ENCODE peak calls at places on chromosome 1, in seven cellular contexts. R is heart left ventricle; B is stimulated activated CD4-positive, alpha-beta T cell treated with anti-CD3 and anti-CD28 coated beads, Interleukin-4, amount 100 ng/mL, for 4 hours; H is LoVo; X is astrocyte; I is stimulated activated CD8-positive, alpha-beta memory T cell treated with anti-CD3 and anti-CD28 coated beads, Interleukin-12 subunit alpha, Interleukin-12 subunit beta, amount 100 ng/mL, for 1 hour; M is HCT116. S is an unnamed sample.

GRCh38 chr1:117796226-117796625 is 133.2 kb downstream of the GDAP2 start:
- DNase-seq in R (no peak), H (no peak), M (no peak), I (no peak), B (no peak), X (no peak), S (no peak)

GRCh38 chr1:248404024-248404423 is 1.2 kb downstream of the OR2T1 start:
- DNase-seq in I (no peak), M (peak), R (no peak), X (no peak), B (no peak), H (no peak), S (no peak)

GRCh38 chr1:222189218-222189617 is 358.7 kb downstream of the HHIPL2 start:
- DNase-seq in M (no peak), R (no peak), H (no peak), X (no peak), B (no peak), I (no peak), S (no peak)

GRCh38 chr1:168743001-168743400 is 14.0 kb upstream of the DPT start:
- DNase-seq in I (no peak), B (no peak), X (no peak), M (no peak), H (no peak), R (no peak), S (no peak)

GRCh38 chr1:86965012-86965826 is 50.8 kb downstream of the HS2ST1 start:
- DNase-seq in R (no peak), M (peak), B (no peak), I (no peak), H (peak), X (no peak), S (no peak)

GRCh38 chr1:33392639-33393038 is 38.3 kb downstream of the PHC2 start:
- DNase-seq in X (no peak), R (no peak), I (no peak), B (no peak), H (no peak), M (no peak), S (no peak)

GRCh38 chr1:111706921-111707320 is 32.3 kb downstream of the INKA2 start:
- DNase-seq in I (no peak), H (no peak), R (no peak), X (peak), M (no peak), B (no peak), S (no peak)

GRCh38 chr1:98369463-98369862 is 292.1 kb upstream of the SNX7 start:
- DNase-seq in B (no peak), H (no peak), M (no peak), X (no peak), R (no peak), I (no peak), S (no peak)

GRCh38 chr1:153395776-153396175 is 4.9 kb upstream of the S100A8 start:
- DNase-seq in H (no peak), I (no peak), B (no peak), M (no peak), R (no peak), X (no peak), S (no peak)

GRCh38 chr1:68201546-68202238 is 30.6 kb downstream of the WLS start:
- DNase-seq in M (no peak), H (no peak), I (no peak), X (no peak), B (no peak), R (peak), S (no peak)

GRCh38 chr1:1665815-1666251 is 7.0 kb upstream of the CDK11B start:
- DNase-seq in H (no peak), M (no peak), I (no peak), R (no peak), B (no peak), X (no peak), S (peak)

GRCh38 chr1:110542730-110543129 is 23.8 kb upstream of the KCNA10 start:
- DNase-seq in M (no peak), R (no peak), I (no peak), B (no peak), X (peak), H (peak), S (no peak)

GRCh38 chr1:22375601-22376000 is 76.0 kb upstream of the ZBTB40 start:
- DNase-seq in I (no peak), R (no peak), M (no peak), H (no peak), X (no peak), B (no peak), S (no peak)

GRCh38 chr1:5340560-5341130 is 651.6 kb downstream of the NPHP4 start:
- DNase-seq in M (no peak), B (no peak), H (no peak), X (no peak), R (no peak), I (no peak), S (no peak)

GRCh38 chr1:232221790-232222499 is 408.0 kb downstream of the SIPA1L2 start:
- DNase-seq in M (peak), R (no peak), B (no peak), X (peak), H (peak), I (no peak), S (no peak)

GRCh38 chr1:54934869-54935268 is 45.6 kb upstream of the TMEM61 start:
- DNase-seq in B (no peak), R (no peak), X (peak), H (no peak), I (no peak), M (no peak), S (no peak)

GRCh38 chr1:168422203-168422848 is 121.5 kb downstream of the XCL2 start:
- DNase-seq in X (no peak), M (no peak), B (no peak), I (no peak), R (no peak), H (no peak), S (no peak)

GRCh38 chr1:5933676-5934057 is 58.6 kb downstream of the NPHP4 start:
- DNase-seq in X (no peak), H (no peak), M (no peak), R (no peak), B (no peak), I (no peak), S (no peak)

GRCh38 chr1:25501235-25502058 is 42.0 kb upstream of the LDLRAP1 start:
- DNase-seq in M (peak), B (no peak), H (peak), I (no peak), R (no peak), X (peak), S (no peak)

GRCh38 chr1:112357467-112357866 is 38.5 kb upstream of the CTTNBP2NL start:
- DNase-seq in X (no peak), B (no peak), R (no peak), H (no peak), I (no peak), M (no peak), S (no peak)

GRCh38 chr1:80779278-80779677 is 1021.5 kb upstream of the ADGRL2 start:
- DNase-seq in I (no peak), H (no peak), M (no peak), B (no peak), R (no peak), X (no peak), S (no peak)

GRCh38 chr1:47738560-47739182 is 258.5 kb downstream of the TRABD2B start:
- DNase-seq in H (peak), M (no peak), X (peak), B (no peak), I (no peak), R (peak), S (no peak)

GRCh38 chr1:51969038-51969705 is 21.3 kb downstream of the RAB3B start:
- DNase-seq in H (no peak), R (no peak), I (no peak), B (no peak), M (no peak), X (peak), S (no peak)

GRCh38 chr1:70200065-70200464 is 5.3 kb downstream of the LRRC40 start:
- DNase-seq in B (no peak), X (no peak), M (no peak), R (no peak), H (no peak), I (no peak), S (no peak)

GRCh38 chr1:203534526-203534925 is 40.6 kb downstream of the OPTC start:
- DNase-seq in I (no peak), X (peak), R (no peak), M (no peak), H (peak), B (no peak), S (no peak)

GRCh38 chr1:222546548-222547259 is 1.2 kb downstream of the HHIPL2 start:
- DNase-seq in X (peak), B (no peak), I (no peak), M (no peak), H (no peak), R (no peak), S (no peak)

GRCh38 chr1:40078512-40079333 is 18.3 kb downstream of the PPT1 start:
- DNase-seq in I (no peak), M (peak), R (no peak), X (no peak), H (peak), B (peak), S (peak)

GRCh38 chr1:93504247-93505033 is 56.5 kb downstream of the FNBP1L start:
- DNase-seq in R (no peak), I (no peak), M (no peak), X (peak), B (no peak), H (no peak), S (no peak)

S was measured in activated CD4-positive, alpha-beta T cell treated with anti-CD3 and anti-CD28 coated beads, Interleukin-2, amount 50 U/mL, for 4 hours.